ENCODE peak calls at places on chromosomes 5 and 9, in four cellular contexts. O, G, Q and S are unnamed samples.

GRCh38 chr9:114319147-114319546 is 3.8 kb upstream of the ORM1 start:
- DNase-seq in Q (no peak), O (no peak), G (no peak), S (no peak)

GRCh38 chr5:132472431-132472830 is 18.1 kb downstream of the IRF1 start:
- DNase-seq in O (no peak), G (no peak), Q (no peak), S (no peak)

GRCh38 chr5:54090495-54091084 is 219.8 kb downstream of the ARL15 start:
- DNase-seq in G (peak), O (peak), Q (peak), S (peak)

GRCh38 chr5:95863383-95863757 is 40.8 kb upstream of the GLRX start:
- DNase-seq in Q (peak), G (peak), O (no peak), S (no peak)

GRCh38 chr9:126474786-126475485 is 138.8 kb upstream of the LMX1B start:
- DNase-seq in Q (no peak), G (peak), O (peak), S (no peak)

GRCh38 chr5:30650311-30650710 is 543.2 kb upstream of the CDH6 start:
- DNase-seq in O (no peak), Q (peak), G (no peak), S (no peak)

GRCh38 chr5:33470544-33470943 is 29.8 kb downstream of the TARS1 start:
- DNase-seq in O (peak), Q (peak), G (peak), S (no peak)

GRCh38 chr5:76175051-76175666 is 92.0 kb downstream of the SV2C start:
- DNase-seq in O (peak), G (peak), Q (peak), S (peak)

GRCh38 chr5:172605466-172605865 is 35.6 kb upstream of the NEURL1B start:
- DNase-seq in O (no peak), G (no peak), Q (no peak), S (no peak)

GRCh38 chr9:107734231-107735014 is 244.9 kb upstream of the KLF4 start:
- DNase-seq in Q (no peak), O (no peak), G (peak), S (no peak)

GRCh38 chr5:180688326-180689070 is 39.1 kb upstream of the FLT4 start:
- DNase-seq in Q (no peak), G (no peak), O (no peak), S (no peak)

GRCh38 chr9:71096431-71097108 is 24.9 kb downstream of the TRPM3 start:
- DNase-seq in Q (peak), O (no peak), G (no peak), S (no peak)

GRCh38 chr9:106921341-106921899 is 58.5 kb downstream of the ZNF462 start:
- DNase-seq in G (peak), Q (peak), O (no peak), S (peak)

GRCh38 chr5:115179959-115180709 is 10.4 kb upstream of the TRIM36 start:
- DNase-seq in O (peak), G (peak), Q (no peak), S (no peak)

GRCh38 chr9:96203867-96204412 is 98.0 kb downstream of the HSD17B3 start:
- DNase-seq in Q (no peak), G (no peak), O (no peak), S (no peak)

GRCh38 chr9:128689293-128689770 is 310 bp downstream of the SET start:
- DNase-seq in O (peak), G (no peak), Q (no peak), S (no peak)

GRCh38 chr5:175671013-175671412 is 13.1 kb downstream of the HRH2 start:
- DNase-seq in Q (no peak), G (no peak), O (no peak), S (no peak)

GRCh38 chr9:124465736-124466135 is 15.5 kb downstream of the ADGRD2 start:
- DNase-seq in Q (no peak), G (no peak), O (no peak), S (no peak)

GRCh38 chr9:16032799-16033198 is 480.0 kb downstream of the CCDC171 start:
- DNase-seq in G (peak), O (no peak), Q (no peak), S (no peak)

GRCh38 chr9:107170801-107171200 is 112.3 kb upstream of the RAD23B start:
- DNase-seq in O (no peak), G (no peak), Q (no peak), S (no peak)

GRCh38 chr9:126723807-126724172 is 81.0 kb upstream of the ZBTB43 start:
- DNase-seq in G (no peak), Q (no peak), O (no peak), S (no peak)

GRCh38 chr9:135490980-135491444 is 9.5 kb upstream of the MRPS2 start:
- DNase-seq in Q (peak), O (no peak), G (no peak), S (no peak)

GRCh38 chr9:3954950-3955670 is 344.8 kb downstream of the GLIS3 start:
- DNase-seq in O (no peak), Q (no peak), G (peak), S (peak)

GRCh38 chr5:33800221-33800950 is 91.4 kb downstream of the ADAMTS12 start:
- DNase-seq in Q (no peak), G (no peak), O (no peak), S (no peak)

GRCh38 chr5:127549551-127549950 is 32.1 kb downstream of the PRRC1 start:
- DNase-seq in O (no peak), Q (no peak), G (no peak), S (no peak)

GRCh38 chr9:70514273-70514672 is 99.8 kb upstream of the KLF9 start:
- DNase-seq in Q (no peak), O (no peak), G (no peak), S (no peak)

GRCh38 chr5:6435356-6435755 is 13.3 kb upstream of the UBE2QL1 start:
- DNase-seq in O (no peak), Q (peak), G (no peak), S (peak)

GRCh38 chr9:131049829-131050715 is 41.1 kb downstream of the LAMC3 start:
- DNase-seq in O (no peak), G (no peak), Q (no peak), S (no peak)

GRCh38 chr5:40914835-40915234 is 5.5 kb downstream of the C7 start:
- DNase-seq in Q (no peak), G (peak), O (no peak), S (no peak)

GRCh38 chr5:143432658-143433239 is 29.3 kb upstream of the NR3C1 start:
- DNase-seq in Q (peak), G (no peak), O (peak), S (no peak)

GRCh38 chr5:64147849-64148441 is 17.7 kb upstream of the RNF180 start:
- DNase-seq in Q (peak), G (peak), O (peak), S (peak)

GRCh38 chr9:94612071-94612470 is 18.4 kb upstream of the FBP2 start:
- DNase-seq in G (no peak), Q (peak), O (no peak), S (no peak)

GRCh38 chr9:116181853-116182610 is 28.4 kb downstream of the PAPPA start:
- DNase-seq in G (peak), O (no peak), Q (no peak), S (no peak)

GRCh38 chr5:57735754-57736153 is 253.1 kb upstream of the ACTBL2 start:
- DNase-seq in Q (peak), O (peak), G (peak), S (no peak)

GRCh38 chr5:179228341-179229121 is 116.7 kb downstream of the ADAMTS2 start:
- DNase-seq in Q (no peak), G (no peak), O (no peak), S (no peak)

GRCh38 chr9:98644011-98644410 is 64.7 kb downstream of the GABBR2 start:
- DNase-seq in Q (no peak), G (peak), O (no peak), S (no peak)

GRCh38 chr5:124408738-124409453 is 337.5 kb downstream of the ZNF608 start:
- DNase-seq in G (peak), O (no peak), Q (no peak), S (no peak)

GRCh38 chr5:124414973-124415372 is 331.5 kb downstream of the ZNF608 start:
- DNase-seq in O (no peak), Q (no peak), G (no peak), S (no peak)

GRCh38 chr5:124410539-124410938 is 335.9 kb downstream of the ZNF608 start:
- DNase-seq in Q (no peak), O (no peak), G (no peak), S (no peak)

GRCh38 chr5:124411089-124411488 is 335.4 kb downstream of the ZNF608 start:
- DNase-seq in G (peak), Q (no peak), O (no peak), S (no peak)
- TF ChIP-seq MAZ in G (no peak), Q (no peak), O (no peak), S (no peak)

GRCh38 chr9:120730661-120731514 is 16.6 kb upstream of the MEGF9 start:
- DNase-seq in G (peak), Q (peak), O (no peak), S (no peak)
- TF ChIP-seq MAZ in G (no peak), Q (peak), O (no peak), S (no peak)

GRCh38 chr9:37677435-37677834 is 26.7 kb downstream of the FRMPD1 start:
- DNase-seq in G (no peak), Q (no peak), O (no peak), S (no peak)
- TF ChIP-seq MAZ in G (no peak), Q (no peak), O (no peak), S (no peak)

GRCh38 chr9:2119490-2120046 is 104.4 kb downstream of the SMARCA2 start:
- DNase-seq in G (no peak), O (no peak), Q (no peak), S (no peak)
- TF ChIP-seq MAZ in G (no peak), O (no peak), Q (no peak), S (no peak)

GRCh38 chr5:82351754-82352145 is 73.6 kb upstream of the RPS23 start:
- DNase-seq in O (peak), G (peak), Q (peak), S (peak)
- TF ChIP-seq MAZ in O (no peak), G (no peak), Q (no peak), S (peak)

GRCh38 chr5:167582263-167582662 is 709.2 kb upstream of the WWC1 start:
- DNase-seq in Q (no peak), O (peak), G (peak), S (no peak)

GRCh38 chr5:167580608-167581007 is 710.8 kb upstream of the WWC1 start:
- DNase-seq in O (no peak), G (no peak), Q (no peak), S (no peak)

GRCh38 chr5:167579701-167580045 is 711.8 kb upstream of the WWC1 start:
- DNase-seq in G (peak), Q (no peak), O (no peak), S (no peak)

GRCh38 chr5:167585184-167585583 is 706.3 kb upstream of the WWC1 start:
- DNase-seq in Q (peak), G (no peak), O (no peak), S (no peak)

GRCh38 chr5:167582916-167583315 is 708.5 kb upstream of the WWC1 start:
- DNase-seq in Q (no peak), O (no peak), G (peak), S (no peak)
- TF ChIP-seq MAZ in Q (no peak), O (no peak), G (no peak), S (no peak)